ENCODE peak calls at places on chromosomes 6 and 20, in nine cellular contexts. D, P, O, V, Q, N, Z, E and G are unnamed samples.

GRCh38 chr6:108874470-108875160 is 26.4 kb downstream of the ARMC2 start:
- DNase-seq in D (no peak), P (no peak), O (no peak), V (no peak), Q (peak), N (no peak), Z (no peak), E (no peak), G (peak)

GRCh38 chr20:52410182-52410647 is 218.6 kb upstream of the ZFP64 start:
- DNase-seq in D (no peak), P (no peak), O (no peak), V (no peak), Q (peak), N (no peak), Z (no peak), E (no peak), G (peak)

GRCh38 chr6:53343092-53343491 is 5.7 kb downstream of the ELOVL5 start:
- DNase-seq in D (no peak), P (no peak), O (no peak), V (no peak), Q (no peak), N (no peak), Z (no peak), E (no peak), G (no peak)

GRCh38 chr20:6668546-6668945 is 98.9 kb upstream of the BMP2 start:
- DNase-seq in D (no peak), P (no peak), O (no peak), V (no peak), Q (no peak), N (no peak), Z (no peak), E (no peak), G (no peak)

GRCh38 chr20:23116301-23117089 is 30.4 kb upstream of the CD93 start:
- DNase-seq in D (no peak), P (peak), O (no peak), V (no peak), Q (peak), N (no peak), Z (no peak), E (no peak), G (peak)

GRCh38 chr6:169072127-169073042 is 181.3 kb downstream of the THBS2 start:
- DNase-seq in D (no peak), P (no peak), O (no peak), V (no peak), Q (no peak), N (no peak), Z (no peak), E (no peak), G (no peak)

GRCh38 chr20:16580127-16580526 is 6.9 kb upstream of the KIF16B start:
- DNase-seq in D (no peak), P (peak), O (no peak), V (no peak), Q (peak), N (no peak), Z (no peak), E (peak), G (peak)

GRCh38 chr20:33602826-33603590 is 59.1 kb upstream of the C20orf144 start:
- DNase-seq in D (no peak), P (no peak), O (no peak), V (no peak), Q (no peak), N (no peak), Z (no peak), E (no peak), G (no peak)